ENCODE peak calls at places on chromosomes 2 and 18, in five cellular contexts. One of them, this sample, is unnamed.

GRCh38 chr2:160278101-160278888 is 78.2 kb upstream of the ITGB6 start:
- DNase-seq in LNCaP clone FGC: no peak
- DNase-seq in mucosa of descending colon: no peak
- DNase-seq in skeletal muscle cell: no peak
- DNase-seq in PC-9: no peak
- DNase-seq in this sample: no peak

GRCh38 chr18:53115876-53116585 is 776.0 kb downstream of the DCC start:
- DNase-seq in LNCaP clone FGC: no peak
- DNase-seq in mucosa of descending colon: no peak
- DNase-seq in PC-9: no peak
- DNase-seq in skeletal muscle cell: no peak
- DNase-seq in this sample: no peak

GRCh38 chr2:235218486-235218907 is 266.7 kb downstream of the SH3BP4 start:
- DNase-seq in mucosa of descending colon: no peak
- DNase-seq in skeletal muscle cell: no peak
- DNase-seq in LNCaP clone FGC: no peak
- DNase-seq in PC-9: no peak
- DNase-seq in this sample: no peak

GRCh38 chr18:51089691-51090090 is 59.7 kb downstream of the SMAD4 start:
- DNase-seq in mucosa of descending colon: no peak
- DNase-seq in LNCaP clone FGC: no peak
- DNase-seq in PC-9: no peak
- DNase-seq in skeletal muscle cell: no peak
- DNase-seq in this sample: no peak

GRCh38 chr2:27621524-27621923 is 7.3 kb downstream of the CCDC121 start:
- DNase-seq in PC-9: no peak
- DNase-seq in mucosa of descending colon: no peak
- DNase-seq in skeletal muscle cell: no peak
- DNase-seq in LNCaP clone FGC: no peak
- DNase-seq in this sample: no peak

GRCh38 chr2:165691615-165692014 is 102.4 kb downstream of the GALNT3 start:
- DNase-seq in mucosa of descending colon: no peak
- DNase-seq in LNCaP clone FGC: no peak
- DNase-seq in PC-9: no peak
- DNase-seq in skeletal muscle cell: peak; percentile 33
- DNase-seq in this sample: no peak

GRCh38 chr2:182716665-182716990 is 571 bp downstream of the DNAJC10 start:
- DNase-seq in mucosa of descending colon: peak; percentile 65
- DNase-seq in LNCaP clone FGC: no peak
- DNase-seq in skeletal muscle cell: no peak
- DNase-seq in PC-9: peak; percentile 58
- DNase-seq in this sample: peak; percentile 38

GRCh38 chr18:50401888-50402287 is 27.0 kb downstream of the SKA1 start:
- DNase-seq in PC-9: peak; percentile 45
- DNase-seq in skeletal muscle cell: no peak
- DNase-seq in mucosa of descending colon: peak; percentile 76
- DNase-seq in LNCaP clone FGC: peak; percentile 23
- DNase-seq in this sample: no peak

GRCh38 chr18:77000527-77000926 is 132.1 kb downstream of the MBP start:
- DNase-seq in skeletal muscle cell: no peak
- DNase-seq in LNCaP clone FGC: no peak
- DNase-seq in mucosa of descending colon: no peak
- DNase-seq in PC-9: peak; percentile 31
- DNase-seq in this sample: peak; percentile 35

GRCh38 chr18:3525870-3526420 is 76.0 kb downstream of the TGIF1 start:
- DNase-seq in LNCaP clone FGC: no peak
- DNase-seq in skeletal muscle cell: peak; percentile 28
- DNase-seq in mucosa of descending colon: no peak
- DNase-seq in PC-9: no peak
- DNase-seq in this sample: no peak

GRCh38 chr18:38367473-38367872 is 801.9 kb upstream of the CELF4 start:
- DNase-seq in mucosa of descending colon: no peak
- DNase-seq in PC-9: no peak
- DNase-seq in skeletal muscle cell: no peak
- DNase-seq in LNCaP clone FGC: no peak
- DNase-seq in this sample: no peak

GRCh38 chr2:16152101-16152927 is 212.0 kb downstream of the MYCN start:
- DNase-seq in LNCaP clone FGC: no peak
- DNase-seq in mucosa of descending colon: no peak
- DNase-seq in PC-9: no peak
- DNase-seq in skeletal muscle cell: no peak
- DNase-seq in this sample: no peak

GRCh38 chr2:190663839-190664238 is 15.0 kb downstream of the NAB1 start:
- DNase-seq in LNCaP clone FGC: no peak
- DNase-seq in PC-9: no peak
- DNase-seq in skeletal muscle cell: no peak
- DNase-seq in mucosa of descending colon: no peak
- DNase-seq in this sample: no peak

DNA sequence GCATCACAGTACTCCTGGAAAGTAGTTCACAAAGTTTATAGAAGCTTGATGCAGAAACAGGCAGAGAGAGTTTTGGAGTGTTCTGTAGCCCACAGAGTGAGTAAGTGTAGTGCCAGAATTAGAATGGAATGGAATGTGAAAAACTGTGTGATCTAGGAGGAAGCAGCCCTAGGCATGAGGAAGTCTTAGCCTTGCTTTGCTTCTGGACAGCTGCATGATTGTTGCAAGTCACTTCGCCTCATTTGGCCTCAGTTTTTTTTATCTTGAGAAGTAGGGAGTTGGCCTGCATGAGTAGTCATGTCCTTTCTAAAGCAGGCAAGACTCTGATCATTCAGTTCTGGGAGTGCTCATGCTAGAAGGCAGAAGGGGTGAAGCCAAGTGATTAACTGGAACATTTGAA is 10.9 kb downstream of the SERPINB12 start:
- DNase-seq in LNCaP clone FGC: no peak
- DNase-seq in skeletal muscle cell: peak; percentile 94
- DNase-seq in mucosa of descending colon: no peak
- DNase-seq in PC-9: peak; percentile 50
- DNase-seq in this sample: no peak
- H3K4me3 ChIP-seq in LNCaP clone FGC: no peak overlapping the region
- H3K4me3 ChIP-seq in skeletal muscle cell: no peak overlapping the region
- H3K4me3 ChIP-seq in mucosa of descending colon: no peak overlapping the region
- H3K4me3 ChIP-seq in PC-9: no peak overlapping the region
- H3K4me3 ChIP-seq in this sample: no peak overlapping the region

GRCh38 chr2:153477641-153478288 is 797 bp downstream of the RPRM start:
- DNase-seq in mucosa of descending colon: no peak
- DNase-seq in LNCaP clone FGC: no peak
- DNase-seq in PC-9: no peak
- DNase-seq in skeletal muscle cell: no peak
- DNase-seq in this sample: no peak
- H3K4me3 ChIP-seq in mucosa of descending colon: no peak overlapping the region
- H3K4me3 ChIP-seq in LNCaP clone FGC: no peak overlapping the region
- H3K4me3 ChIP-seq in PC-9: no peak overlapping the region
- H3K4me3 ChIP-seq in skeletal muscle cell: peak overlapping the region; percentile 50
- H3K4me3 ChIP-seq in this sample: no peak overlapping the region

GRCh38 chr2:177547122-177547521 is 154.5 kb downstream of the AGPS start:
- DNase-seq in LNCaP clone FGC: no peak
- DNase-seq in skeletal muscle cell: no peak
- DNase-seq in mucosa of descending colon: no peak
- DNase-seq in PC-9: no peak
- DNase-seq in this sample: no peak
- H3K4me3 ChIP-seq in LNCaP clone FGC: no peak overlapping the region
- H3K4me3 ChIP-seq in skeletal muscle cell: no peak overlapping the region
- H3K4me3 ChIP-seq in mucosa of descending colon: no peak overlapping the region
- H3K4me3 ChIP-seq in PC-9: no peak overlapping the region
- H3K4me3 ChIP-seq in this sample: no peak overlapping the region

GRCh38 chr2:237490009-237490804 is 3.2 kb downstream of the MLPH start:
- DNase-seq in PC-9: peak; percentile 65
- DNase-seq in skeletal muscle cell: no peak
- DNase-seq in mucosa of descending colon: peak; percentile 52
- DNase-seq in LNCaP clone FGC: peak; percentile 92
- DNase-seq in this sample: peak; percentile 24
- H3K4me3 ChIP-seq in PC-9: peak overlapping the region; percentile 70
- H3K4me3 ChIP-seq in skeletal muscle cell: no peak overlapping the region
- H3K4me3 ChIP-seq in mucosa of descending colon: no peak overlapping the region
- H3K4me3 ChIP-seq in LNCaP clone FGC: peak overlapping the region; percentile 88
- H3K4me3 ChIP-seq in this sample: no peak overlapping the region

DNA sequence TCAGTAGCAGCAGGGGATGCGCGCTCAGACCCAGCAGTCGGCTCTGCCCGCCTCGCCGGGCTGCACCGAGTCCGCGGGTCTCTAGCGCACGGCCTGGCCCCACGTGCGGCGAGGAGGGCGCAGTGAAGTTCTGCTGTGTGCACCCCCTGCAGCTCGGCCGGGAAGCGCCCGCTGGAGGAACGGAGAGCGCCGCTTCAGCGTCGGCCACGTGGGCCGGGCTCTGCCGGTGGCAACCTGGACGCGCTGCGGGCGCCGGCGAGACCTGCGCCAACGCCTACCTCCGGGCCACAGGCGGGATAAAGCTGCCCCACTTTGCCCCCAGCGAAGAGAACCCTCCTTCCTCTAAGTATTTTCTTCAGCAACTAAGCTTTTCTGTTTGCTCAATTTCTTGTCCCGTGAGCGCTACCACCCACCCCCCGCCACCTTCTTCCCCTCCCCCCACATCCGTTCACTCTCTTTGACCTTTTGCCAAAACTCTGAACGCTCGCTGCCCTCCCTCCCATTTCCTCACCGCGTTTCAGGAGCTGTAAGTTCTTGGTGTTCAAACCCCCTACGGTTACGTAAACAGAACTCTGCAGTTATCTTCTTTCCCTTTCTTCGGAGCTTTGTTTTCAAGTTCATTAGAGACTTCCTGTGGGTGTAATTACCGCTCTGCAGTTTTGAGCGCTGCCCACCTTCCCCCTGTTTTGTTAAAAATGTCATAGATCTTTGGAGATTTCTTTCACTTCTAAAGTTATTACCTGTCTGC is 42.6 kb upstream of the EDAR start:
- DNase-seq in skeletal muscle cell: no peak
- DNase-seq in PC-9: peak; percentile 21
- DNase-seq in mucosa of descending colon: peak; percentile 72
- DNase-seq in LNCaP clone FGC: no peak
- DNase-seq in this sample: no peak
- H3K4me3 ChIP-seq in skeletal muscle cell: peak overlapping the region; percentile 44
- H3K4me3 ChIP-seq in PC-9: no peak overlapping the region
- H3K4me3 ChIP-seq in mucosa of descending colon: no peak overlapping the region
- H3K4me3 ChIP-seq in LNCaP clone FGC: no peak overlapping the region
- H3K4me3 ChIP-seq in this sample: peak overlapping the region; percentile 17

DNA sequence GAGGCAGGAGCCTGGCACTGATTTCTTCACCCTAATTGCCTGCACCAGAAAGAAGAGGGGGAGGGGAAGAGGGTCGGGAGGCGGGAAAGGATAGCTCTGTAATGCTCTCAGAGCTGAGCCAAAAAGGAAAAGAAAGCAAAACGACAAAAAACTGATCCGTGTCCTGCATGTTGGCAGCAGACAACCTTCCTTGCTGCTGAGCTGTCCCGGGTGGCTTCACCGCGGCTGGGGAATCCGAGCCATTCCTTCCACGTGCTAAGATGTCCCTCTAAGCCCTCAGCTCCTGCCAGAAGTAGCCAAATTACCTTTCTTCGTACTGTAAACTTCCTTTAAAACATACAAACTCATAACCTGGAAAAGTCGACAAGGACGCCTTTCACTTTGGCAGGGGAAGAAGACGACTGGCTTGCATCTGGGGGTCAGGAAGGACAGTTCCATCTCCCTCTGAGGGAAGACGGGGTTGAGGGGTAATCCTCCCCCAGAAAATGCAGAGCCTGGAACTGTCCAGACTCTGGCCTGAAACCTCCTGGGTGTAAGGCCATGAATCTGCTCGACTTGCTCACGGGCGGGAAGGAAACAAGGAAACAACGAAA is 7.6 kb downstream of the OTX1 start:
- DNase-seq in skeletal muscle cell: no peak
- DNase-seq in LNCaP clone FGC: no peak
- DNase-seq in mucosa of descending colon: no peak
- DNase-seq in PC-9: no peak
- DNase-seq in this sample: no peak
- H3K4me3 ChIP-seq in skeletal muscle cell: no peak overlapping the region
- H3K4me3 ChIP-seq in LNCaP clone FGC: no peak overlapping the region
- H3K4me3 ChIP-seq in mucosa of descending colon: no peak overlapping the region
- H3K4me3 ChIP-seq in PC-9: no peak overlapping the region
- H3K4me3 ChIP-seq in this sample: no peak overlapping the region

GRCh38 chr2:238440767-238441166 is 14.0 kb downstream of the ASB1 start:
- DNase-seq in PC-9: no peak
- DNase-seq in skeletal muscle cell: no peak
- DNase-seq in mucosa of descending colon: no peak
- DNase-seq in LNCaP clone FGC: no peak
- DNase-seq in this sample: no peak

GRCh38 chr2:238439093-238439849 is 12.5 kb downstream of the ASB1 start:
- DNase-seq in LNCaP clone FGC: no peak
- DNase-seq in PC-9: peak; percentile 89
- DNase-seq in skeletal muscle cell: peak; percentile 86
- DNase-seq in mucosa of descending colon: no peak
- DNase-seq in this sample: no peak

GRCh38 chr2:238439912-238440311 is 13.2 kb downstream of the ASB1 start:
- DNase-seq in skeletal muscle cell: no peak
- DNase-seq in mucosa of descending colon: no peak
- DNase-seq in LNCaP clone FGC: no peak
- DNase-seq in PC-9: no peak
- DNase-seq in this sample: no peak

GRCh38 chr2:238441262-238442114 is 14.8 kb downstream of the ASB1 start:
- DNase-seq in PC-9: no peak
- DNase-seq in mucosa of descending colon: no peak
- DNase-seq in skeletal muscle cell: no peak
- DNase-seq in LNCaP clone FGC: peak; percentile 26
- DNase-seq in this sample: no peak

DNA sequence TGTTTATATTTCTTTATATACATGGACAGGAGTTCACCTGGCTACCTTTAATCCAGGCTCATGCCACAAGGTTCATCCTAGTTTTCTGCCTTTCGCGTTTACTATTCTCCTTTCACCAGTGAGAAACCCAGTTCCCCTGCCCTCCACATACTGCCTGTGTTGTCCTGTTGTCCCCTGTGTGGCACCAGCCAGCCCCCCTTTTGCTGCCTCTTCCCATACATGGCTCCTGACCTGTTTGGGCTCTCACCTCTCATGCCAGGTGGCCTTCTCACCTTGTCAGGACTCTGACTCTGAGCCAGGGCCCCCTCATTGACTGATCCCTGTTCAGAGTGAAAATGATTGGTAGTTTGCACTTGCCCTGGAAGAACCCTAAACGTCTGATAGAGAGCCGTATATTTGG is 13.6 kb downstream of the ASB1 start:
- DNase-seq in PC-9: no peak
- DNase-seq in skeletal muscle cell: no peak
- DNase-seq in mucosa of descending colon: no peak
- DNase-seq in LNCaP clone FGC: no peak
- DNase-seq in this sample: no peak
- H3K4me3 ChIP-seq in PC-9: no peak overlapping the region
- H3K4me3 ChIP-seq in skeletal muscle cell: no peak overlapping the region
- H3K4me3 ChIP-seq in mucosa of descending colon: no peak overlapping the region
- H3K4me3 ChIP-seq in LNCaP clone FGC: no peak overlapping the region
- H3K4me3 ChIP-seq in this sample: no peak overlapping the region

DNA sequence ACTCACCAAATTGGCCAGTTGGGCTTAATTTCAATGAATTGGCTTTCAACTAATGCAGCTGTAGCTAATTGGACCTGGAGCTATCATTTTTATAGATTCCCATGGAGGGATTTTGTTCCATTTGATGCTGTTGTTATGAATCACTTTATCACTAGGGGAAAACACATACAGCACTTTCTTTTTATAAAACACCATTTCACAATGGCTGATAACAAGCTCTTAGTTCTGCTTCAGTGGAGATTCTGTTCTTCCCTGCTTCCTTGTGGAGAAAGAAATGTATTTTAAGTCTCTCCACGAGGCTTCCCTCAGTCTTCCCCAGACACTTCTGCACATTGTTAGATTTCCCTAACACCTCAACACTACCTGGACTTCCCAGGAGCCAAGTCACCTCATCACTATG is 71.8 kb downstream of the INPP5D start:
- DNase-seq in LNCaP clone FGC: no peak
- DNase-seq in skeletal muscle cell: no peak
- DNase-seq in mucosa of descending colon: no peak
- DNase-seq in PC-9: no peak
- DNase-seq in this sample: no peak
- H3K4me3 ChIP-seq in LNCaP clone FGC: no peak overlapping the region
- H3K4me3 ChIP-seq in skeletal muscle cell: no peak overlapping the region
- H3K4me3 ChIP-seq in mucosa of descending colon: no peak overlapping the region
- H3K4me3 ChIP-seq in PC-9: no peak overlapping the region
- H3K4me3 ChIP-seq in this sample: no peak overlapping the region

This sample was measured in Caco-2.